ENCODE peak calls at places on chromosome 22, in nine cellular contexts. B is spleen; V is heart left ventricle; C is testis; J is CD4-positive, CD25-positive, alpha-beta regulatory T cell; Y is left ventricle myocardium inferior; K is psoas muscle; I is transverse colon; G is WERI-Rb-1. M is an unnamed sample.

GRCh38 chr22:35424761-35425160 is 24.8 kb downstream of the MCM5 start:
- DNase-seq in J (no peak), I (no peak), B (no peak), C (peak; percentile 48), K (no peak), G (no peak), V (no peak), Y (no peak), M (no peak)

GRCh38 chr22:41813726-41814410 is 13.4 kb downstream of the CCDC134 start:
- DNase-seq in K (no peak), C (no peak), I (no peak), G (no peak), B (no peak), Y (no peak), V (no peak), J (no peak), M (no peak)

GRCh38 chr22:27240298-27240885 is 561.2 kb downstream of the MN1 start:
- DNase-seq in G (no peak), B (no peak), C (no peak), K (no peak), I (no peak), Y (no peak), J (no peak), V (no peak), M (no peak)

GRCh38 chr22:31102441-31103081 is 4.8 kb downstream of the SELENOM start:
- DNase-seq in I (peak; percentile 79), V (no peak), Y (peak; percentile 72), J (no peak), G (peak; percentile 28), B (peak; percentile 62), C (no peak), K (peak; percentile 89), M (no peak)

GRCh38 chr22:30941363-30941740 is 27.2 kb downstream of the MORC2 start:
- DNase-seq in C (no peak), K (no peak), V (no peak), J (peak; percentile 54), I (no peak), Y (no peak), G (no peak), B (no peak), M (no peak)

GRCh38 chr22:47173535-47174021 is 411.1 kb downstream of the TBC1D22A start:
- DNase-seq in J (no peak), Y (no peak), B (peak; percentile 64), K (peak; percentile 4), I (peak; percentile 3), G (peak; percentile 2), V (peak; percentile 12), C (no peak), M (no peak)

GRCh38 chr22:26527574-26528465 is 15.5 kb upstream of the TFIP11 start:
- DNase-seq in G (peak; percentile 79), Y (peak; percentile 39), C (no peak), I (no peak), B (no peak), K (peak; percentile 23), J (no peak), V (peak; percentile 60), M (no peak)

GRCh38 chr22:41725510-41726110 is 26.3 kb downstream of the MEI1 start:
- DNase-seq in C (no peak), B (no peak), V (no peak), J (no peak), Y (no peak), K (no peak), G (no peak), I (no peak), M (no peak)

GRCh38 chr22:24407278-24407665 is 20.1 kb upstream of the ADORA2A start:
- DNase-seq in V (no peak), I (no peak), G (no peak), K (no peak), B (no peak), J (peak; percentile 26), Y (no peak), C (no peak), M (no peak)

GRCh38 chr22:32325811-32326237 is 31.8 kb upstream of the RFPL3 start:
- DNase-seq in Y (no peak), C (no peak), B (peak; percentile 41), K (no peak), G (no peak), V (no peak), J (no peak), I (no peak), M (no peak)

GRCh38 chr22:30005213-30005857 is 74.9 kb upstream of the HORMAD2 start:
- DNase-seq in V (peak; percentile 63), I (peak; percentile 82), C (peak; percentile 78), J (peak; percentile 67), B (no peak), Y (peak; percentile 66), G (peak; percentile 72), K (peak; percentile 73), M (peak; percentile 48)

GRCh38 chr22:22467112-22467511 is 41.4 kb downstream of the ZNF280B start:
- DNase-seq in C (no peak), J (no peak), Y (no peak), V (no peak), K (no peak), B (no peak), G (no peak), I (no peak), M (no peak)

GRCh38 chr22:17368727-17369552 is at the start of gene CECR2:
- DNase-seq in Y (peak; percentile 59), C (peak; percentile 64), G (peak; percentile 48), J (no peak), B (peak; percentile 73), V (peak; percentile 58), K (peak; percentile 62), I (peak; percentile 21), M (peak; percentile 63)

GRCh38 chr22:37140686-37141323 is 8.9 kb downstream of the IL2RB start:
- DNase-seq in K (no peak), G (no peak), Y (no peak), V (no peak), I (no peak), C (no peak), B (no peak), J (no peak), M (no peak)

GRCh38 chr22:37137903-37138665 is 11.6 kb downstream of the IL2RB start:
- DNase-seq in K (no peak), I (no peak), G (no peak), C (no peak), B (no peak), J (no peak), Y (no peak), V (no peak), M (no peak)

GRCh38 chr22:37137131-37137530 is 12.6 kb downstream of the IL2RB start:
- DNase-seq in I (no peak), C (no peak), B (no peak), K (no peak), J (no peak), Y (no peak), V (no peak), G (peak; percentile 84), M (no peak)

GRCh38 chr22:37139762-37140161 is 10.0 kb downstream of the IL2RB start:
- DNase-seq in J (no peak), K (no peak), I (no peak), C (no peak), B (no peak), V (no peak), G (peak; percentile 61), Y (no peak), M (no peak)

GRCh38 chr22:37138879-37139561 is 10.7 kb downstream of the IL2RB start:
- DNase-seq in B (no peak), Y (no peak), C (no peak), K (no peak), V (no peak), I (no peak), G (no peak), J (no peak), M (no peak)
- H3K27me3 ChIP-seq in B (no peaks in the 10 kb centered on the region), Y (peaks cover 77% of the 10 kb centered on the region), C (no peaks in the 10 kb centered on the region), K (peaks cover 2% of the 10 kb centered on the region), V (peaks cover 14% of the 10 kb centered on the region), I (no peaks in the 10 kb centered on the region), G (no peaks in the 10 kb centered on the region), J (no peaks in the 10 kb centered on the region), M (no peaks in the 10 kb centered on the region)

GRCh38 chr22:45211435-45211834 is 29.3 kb downstream of the KIAA0930 start:
- DNase-seq in K (no peak), Y (no peak), G (no peak), C (no peak), J (no peak), V (no peak), I (no peak), B (peak; percentile 24), M (no peak)
- H3K4me3 ChIP-seq in K (peak overlapping the region; percentile 57), Y (no peak overlapping the region), G (no peak overlapping the region), C (no peak overlapping the region), J (no peak overlapping the region), V (peak overlapping the region; percentile 46), I (no peak overlapping the region), B (no peak overlapping the region), M (no peak overlapping the region)

GRCh38 chr22:38707984-38708383 is 2.2 kb downstream of the GTPBP1 start:
- DNase-seq in I (no peak), J (no peak), K (no peak), G (no peak), C (no peak), Y (no peak), B (no peak), V (no peak), M (no peak)
- H3K27me3 ChIP-seq in I (no peaks in the 10 kb centered on the region), J (no peaks in the 10 kb centered on the region), K (no peaks in the 10 kb centered on the region), G (no peaks in the 10 kb centered on the region), C (no peaks in the 10 kb centered on the region), Y (no peaks in the 10 kb centered on the region), B (no peaks in the 10 kb centered on the region), V (no peaks in the 10 kb centered on the region), M (no peaks in the 10 kb centered on the region)

GRCh38 chr22:46070215-46070721 is 80.1 kb upstream of the PPARA start:
- DNase-seq in B (peak; percentile 92), J (peak; percentile 30), G (peak; percentile 24), V (peak; percentile 69), Y (peak; percentile 84), K (peak; percentile 92), C (peak; percentile 79), I (peak; percentile 74), M (no peak)

GRCh38 chr22:46069518-46070214 is 80.7 kb upstream of the PPARA start:
- DNase-seq in V (peak; percentile 88), J (peak; percentile 28), K (peak; percentile 91), C (peak; percentile 92), B (peak; percentile 89), G (no peak), I (peak; percentile 89), Y (peak; percentile 84), M (no peak)

GRCh38 chr22:46068176-46068907 is 82.0 kb upstream of the PPARA start:
- DNase-seq in C (no peak), G (no peak), V (no peak), I (no peak), K (no peak), B (no peak), Y (no peak), J (no peak), M (no peak)

GRCh38 chr22:46067159-46068111 is 82.9 kb upstream of the PPARA start:
- DNase-seq in B (peak; percentile 48), C (peak; percentile 24), I (peak; percentile 9), J (no peak), K (no peak), Y (peak; percentile 15), G (no peak), V (peak; percentile 42), M (no peak)

DNA sequence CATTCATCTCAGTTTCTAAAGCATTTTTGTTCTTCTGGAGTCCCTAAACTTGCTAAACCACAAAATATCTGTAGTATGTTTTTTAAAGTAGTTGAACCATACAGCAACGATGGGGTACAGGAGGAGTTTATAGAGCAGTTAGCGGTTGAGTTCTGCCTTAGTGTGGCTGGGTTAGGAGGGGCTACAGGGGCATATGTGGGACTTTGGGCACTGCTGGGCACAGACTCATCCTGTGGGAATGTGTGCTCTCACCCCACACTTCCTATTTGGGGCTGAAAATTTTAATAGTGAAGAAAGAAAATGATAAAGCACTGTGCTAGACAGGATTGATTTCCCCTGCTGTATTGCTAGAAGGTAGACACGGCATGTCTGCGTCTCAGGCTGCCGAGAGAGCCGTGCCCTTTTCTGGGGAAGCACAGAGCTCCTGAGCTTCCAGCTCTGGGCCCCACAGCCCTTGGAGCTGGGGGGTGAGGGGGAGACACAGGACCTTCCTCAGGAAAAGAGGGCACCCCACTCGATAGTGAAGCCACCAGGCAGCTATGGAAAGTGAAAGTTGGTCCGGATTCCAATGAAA is 81.3 kb upstream of the PPARA start:
- DNase-seq in J (no peak), B (peak; percentile 71), V (no peak), C (peak; percentile 22), Y (peak; percentile 27), G (no peak), K (no peak), I (peak; percentile 36), M (no peak)
- H3K4me3 ChIP-seq in J (no peak overlapping the region), B (peak overlapping the region; percentile 74), V (peak overlapping the region; percentile 89), C (peak overlapping the region; percentile 96), Y (peak overlapping the region; percentile 89), G (no peak overlapping the region), K (peak overlapping the region; percentile 88), I (peak overlapping the region; percentile 62), M (no peak overlapping the region)

M was measured in NT2/D1.